ENCODE peak calls at places on chromosomes 7 and 10, in nine cellular contexts. One of them, this sample, is unnamed.
A peak's percentile ranks its signal among the peaks of the same experiment; 100 is the strongest.

GRCh38 chr10:73517166-73517888 is 21.5 kb upstream of the PPP3CB start:
- DNase-seq in naive thymus-derived CD4-positive, alpha-beta T cell: no peak
- DNase-seq in activated naive CD8-positive, alpha-beta T cell treated with anti-CD3 and anti-CD28 coated beads for 36 hours: no peak
- DNase-seq in left ventricle myocardium inferior: no peak
- DNase-seq in KG1: no peak
- DNase-seq in left ventricle myocardium superior: no peak
- DNase-seq in SJSA1: no peak
- DNase-seq in tibial artery: no peak
- DNase-seq in anterior cingulate cortex: no peak
- DNase-seq in this sample: no peak

GRCh38 chr7:134694767-134695166 is 48.1 kb downstream of the BPGM start:
- DNase-seq in naive thymus-derived CD4-positive, alpha-beta T cell: no peak
- DNase-seq in activated naive CD8-positive, alpha-beta T cell treated with anti-CD3 and anti-CD28 coated beads for 36 hours: no peak
- DNase-seq in left ventricle myocardium inferior: no peak
- DNase-seq in KG1: no peak
- DNase-seq in left ventricle myocardium superior: no peak
- DNase-seq in SJSA1: no peak
- DNase-seq in tibial artery: no peak
- DNase-seq in anterior cingulate cortex: no peak
- DNase-seq in this sample: no peak

GRCh38 chr7:22728416-22729029 is 1.5 kb downstream of the IL6 start:
- DNase-seq in naive thymus-derived CD4-positive, alpha-beta T cell: peak; percentile 46
- DNase-seq in activated naive CD8-positive, alpha-beta T cell treated with anti-CD3 and anti-CD28 coated beads for 36 hours: no peak
- DNase-seq in left ventricle myocardium inferior: no peak
- DNase-seq in KG1: no peak
- DNase-seq in left ventricle myocardium superior: no peak
- DNase-seq in SJSA1: no peak
- DNase-seq in tibial artery: no peak
- DNase-seq in anterior cingulate cortex: no peak
- DNase-seq in this sample: no peak

GRCh38 chr10:127908106-127908957 is 1.4 kb downstream of the PTPRE start:
- DNase-seq in naive thymus-derived CD4-positive, alpha-beta T cell: no peak
- DNase-seq in activated naive CD8-positive, alpha-beta T cell treated with anti-CD3 and anti-CD28 coated beads for 36 hours: no peak
- DNase-seq in left ventricle myocardium inferior: no peak
- DNase-seq in KG1: no peak
- DNase-seq in left ventricle myocardium superior: no peak
- DNase-seq in SJSA1: peak; percentile 55
- DNase-seq in tibial artery: no peak
- DNase-seq in anterior cingulate cortex: peak; percentile 32
- DNase-seq in this sample: peak; percentile 55

GRCh38 chr7:4245866-4246470 is 436.1 kb upstream of the FOXK1 start:
- DNase-seq in naive thymus-derived CD4-positive, alpha-beta T cell: no peak
- DNase-seq in activated naive CD8-positive, alpha-beta T cell treated with anti-CD3 and anti-CD28 coated beads for 36 hours: no peak
- DNase-seq in left ventricle myocardium inferior: no peak
- DNase-seq in KG1: no peak
- DNase-seq in left ventricle myocardium superior: no peak
- DNase-seq in SJSA1: no peak
- DNase-seq in tibial artery: no peak
- DNase-seq in anterior cingulate cortex: no peak
- DNase-seq in this sample: no peak

GRCh38 chr7:156612930-156613329 is 27.6 kb upstream of the RNF32 start:
- DNase-seq in naive thymus-derived CD4-positive, alpha-beta T cell: peak; percentile 70
- DNase-seq in activated naive CD8-positive, alpha-beta T cell treated with anti-CD3 and anti-CD28 coated beads for 36 hours: peak; percentile 80
- DNase-seq in left ventricle myocardium inferior: no peak
- DNase-seq in KG1: no peak
- DNase-seq in left ventricle myocardium superior: no peak
- DNase-seq in SJSA1: no peak
- DNase-seq in tibial artery: no peak
- DNase-seq in anterior cingulate cortex: no peak
- DNase-seq in this sample: no peak

GRCh38 chr7:127486654-127487053 is 94.1 kb upstream of the ZNF800 start:
- DNase-seq in naive thymus-derived CD4-positive, alpha-beta T cell: no peak
- DNase-seq in activated naive CD8-positive, alpha-beta T cell treated with anti-CD3 and anti-CD28 coated beads for 36 hours: peak; percentile 2
- DNase-seq in left ventricle myocardium inferior: no peak
- DNase-seq in KG1: no peak
- DNase-seq in left ventricle myocardium superior: no peak
- DNase-seq in SJSA1: no peak
- DNase-seq in tibial artery: no peak
- DNase-seq in anterior cingulate cortex: no peak
- DNase-seq in this sample: no peak

GRCh38 chr7:124799448-124799847 is 33.9 kb upstream of the GPR37 start:
- DNase-seq in naive thymus-derived CD4-positive, alpha-beta T cell: no peak
- DNase-seq in activated naive CD8-positive, alpha-beta T cell treated with anti-CD3 and anti-CD28 coated beads for 36 hours: no peak
- DNase-seq in left ventricle myocardium inferior: no peak
- DNase-seq in KG1: no peak
- DNase-seq in left ventricle myocardium superior: no peak
- DNase-seq in SJSA1: no peak
- DNase-seq in tibial artery: no peak
- DNase-seq in anterior cingulate cortex: no peak
- DNase-seq in this sample: no peak

GRCh38 chr7:136399378-136399777 is 422.2 kb upstream of the MTPN start:
- DNase-seq in naive thymus-derived CD4-positive, alpha-beta T cell: no peak
- DNase-seq in activated naive CD8-positive, alpha-beta T cell treated with anti-CD3 and anti-CD28 coated beads for 36 hours: no peak
- DNase-seq in left ventricle myocardium inferior: no peak
- DNase-seq in KG1: no peak
- DNase-seq in left ventricle myocardium superior: no peak
- DNase-seq in SJSA1: no peak
- DNase-seq in tibial artery: no peak
- DNase-seq in anterior cingulate cortex: no peak
- DNase-seq in this sample: no peak

GRCh38 chr10:33600381-33600780 is 265.9 kb upstream of the NRP1 start:
- DNase-seq in naive thymus-derived CD4-positive, alpha-beta T cell: no peak
- DNase-seq in activated naive CD8-positive, alpha-beta T cell treated with anti-CD3 and anti-CD28 coated beads for 36 hours: no peak
- DNase-seq in left ventricle myocardium inferior: no peak
- DNase-seq in KG1: no peak
- DNase-seq in left ventricle myocardium superior: no peak
- DNase-seq in SJSA1: no peak
- DNase-seq in tibial artery: no peak
- DNase-seq in anterior cingulate cortex: no peak
- DNase-seq in this sample: no peak

GRCh38 chr7:74141705-74142104 is 32.5 kb upstream of the EIF4H start:
- DNase-seq in naive thymus-derived CD4-positive, alpha-beta T cell: no peak
- DNase-seq in activated naive CD8-positive, alpha-beta T cell treated with anti-CD3 and anti-CD28 coated beads for 36 hours: no peak
- DNase-seq in left ventricle myocardium inferior: no peak
- DNase-seq in KG1: no peak
- DNase-seq in left ventricle myocardium superior: no peak
- DNase-seq in SJSA1: no peak
- DNase-seq in tibial artery: no peak
- DNase-seq in anterior cingulate cortex: no peak
- DNase-seq in this sample: no peak

GRCh38 chr10:3225589-3225988 is 53.0 kb upstream of the PITRM1 start:
- DNase-seq in naive thymus-derived CD4-positive, alpha-beta T cell: no peak
- DNase-seq in activated naive CD8-positive, alpha-beta T cell treated with anti-CD3 and anti-CD28 coated beads for 36 hours: no peak
- DNase-seq in left ventricle myocardium inferior: no peak
- DNase-seq in KG1: no peak
- DNase-seq in left ventricle myocardium superior: no peak
- DNase-seq in SJSA1: no peak
- DNase-seq in tibial artery: no peak
- DNase-seq in anterior cingulate cortex: no peak
- DNase-seq in this sample: no peak

GRCh38 chr7:55158983-55159382 is 140.2 kb downstream of the EGFR start:
- DNase-seq in naive thymus-derived CD4-positive, alpha-beta T cell: no peak
- DNase-seq in activated naive CD8-positive, alpha-beta T cell treated with anti-CD3 and anti-CD28 coated beads for 36 hours: no peak
- DNase-seq in left ventricle myocardium inferior: no peak
- DNase-seq in KG1: no peak
- DNase-seq in left ventricle myocardium superior: no peak
- DNase-seq in SJSA1: no peak
- DNase-seq in tibial artery: no peak
- DNase-seq in anterior cingulate cortex: no peak
- DNase-seq in this sample: no peak

GRCh38 chr7:106345421-106346166 is 60.8 kb upstream of the NAMPT start:
- DNase-seq in naive thymus-derived CD4-positive, alpha-beta T cell: no peak
- DNase-seq in activated naive CD8-positive, alpha-beta T cell treated with anti-CD3 and anti-CD28 coated beads for 36 hours: peak; percentile 71
- DNase-seq in left ventricle myocardium inferior: no peak
- DNase-seq in KG1: no peak
- DNase-seq in left ventricle myocardium superior: no peak
- DNase-seq in SJSA1: no peak
- DNase-seq in tibial artery: no peak
- DNase-seq in anterior cingulate cortex: no peak
- DNase-seq in this sample: peak; percentile 33

GRCh38 chr7:41312235-41312634 is 390.7 kb downstream of the INHBA start:
- DNase-seq in naive thymus-derived CD4-positive, alpha-beta T cell: no peak
- DNase-seq in activated naive CD8-positive, alpha-beta T cell treated with anti-CD3 and anti-CD28 coated beads for 36 hours: no peak
- DNase-seq in left ventricle myocardium inferior: no peak
- DNase-seq in KG1: no peak
- DNase-seq in left ventricle myocardium superior: no peak
- DNase-seq in SJSA1: no peak
- DNase-seq in tibial artery: no peak
- DNase-seq in anterior cingulate cortex: no peak
- DNase-seq in this sample: no peak

This sample was measured in stromal cell of bone marrow.